ENCODE peak calls at places on chromosomes 13 and 19, in seven cellular contexts. One of them, this sample, is unnamed.

GRCh38 chr19:4678881-4679379 is 8.8 kb upstream of the MYDGF start:
- DNase-seq in HT1080: no peak
- DNase-seq in activated CD4-positive, alpha-beta T cell treated with anti-CD3 and anti-CD28 coated beads, Interleukin-2, amount 50 U/mL, for 48 hours: peak; percentile 15
- DNase-seq in activated CD8-positive, alpha-beta memory T cell treated with anti-CD3 and anti-CD28 coated beads for 1 hour: no peak
- DNase-seq in NCI-H1092: no peak
- DNase-seq in AG09319: no peak
- DNase-seq in heart left ventricle: no peak
- DNase-seq in this sample: no peak

GRCh38 chr13:73657821-73658540 is 476.2 kb downstream of the KLF12 start:
- DNase-seq in HT1080: peak; percentile 47
- DNase-seq in activated CD4-positive, alpha-beta T cell treated with anti-CD3 and anti-CD28 coated beads, Interleukin-2, amount 50 U/mL, for 48 hours: no peak
- DNase-seq in activated CD8-positive, alpha-beta memory T cell treated with anti-CD3 and anti-CD28 coated beads for 1 hour: no peak
- DNase-seq in NCI-H1092: no peak
- DNase-seq in AG09319: no peak
- DNase-seq in heart left ventricle: peak; percentile 63
- DNase-seq in this sample: no peak

GRCh38 chr19:36514012-36514612 is 14.0 kb downstream of the ZNF260 start:
- DNase-seq in HT1080: no peak
- DNase-seq in activated CD4-positive, alpha-beta T cell treated with anti-CD3 and anti-CD28 coated beads, Interleukin-2, amount 50 U/mL, for 48 hours: no peak
- DNase-seq in activated CD8-positive, alpha-beta memory T cell treated with anti-CD3 and anti-CD28 coated beads for 1 hour: no peak
- DNase-seq in NCI-H1092: no peak
- DNase-seq in AG09319: no peak
- DNase-seq in heart left ventricle: no peak
- DNase-seq in this sample: no peak

GRCh38 chr13:59447031-59447430 is 716.7 kb downstream of the DIAPH3 start:
- DNase-seq in HT1080: no peak
- DNase-seq in activated CD4-positive, alpha-beta T cell treated with anti-CD3 and anti-CD28 coated beads, Interleukin-2, amount 50 U/mL, for 48 hours: no peak
- DNase-seq in activated CD8-positive, alpha-beta memory T cell treated with anti-CD3 and anti-CD28 coated beads for 1 hour: no peak
- DNase-seq in NCI-H1092: no peak
- DNase-seq in AG09319: no peak
- DNase-seq in heart left ventricle: no peak
- DNase-seq in this sample: no peak

GRCh38 chr19:3360494-3361383 is 5.6 kb upstream of the NFIC start:
- DNase-seq in HT1080: no peak
- DNase-seq in activated CD4-positive, alpha-beta T cell treated with anti-CD3 and anti-CD28 coated beads, Interleukin-2, amount 50 U/mL, for 48 hours: peak; percentile 79
- DNase-seq in activated CD8-positive, alpha-beta memory T cell treated with anti-CD3 and anti-CD28 coated beads for 1 hour: no peak
- DNase-seq in NCI-H1092: no peak
- DNase-seq in AG09319: no peak
- DNase-seq in heart left ventricle: peak; percentile 86
- DNase-seq in this sample: peak; percentile 68

GRCh38 chr19:51777570-51778460 is 16.8 kb downstream of the FPR2 start:
- DNase-seq in HT1080: peak; percentile 41
- DNase-seq in activated CD4-positive, alpha-beta T cell treated with anti-CD3 and anti-CD28 coated beads, Interleukin-2, amount 50 U/mL, for 48 hours: peak; percentile 31
- DNase-seq in activated CD8-positive, alpha-beta memory T cell treated with anti-CD3 and anti-CD28 coated beads for 1 hour: peak; percentile 1
- DNase-seq in NCI-H1092: peak; percentile 47
- DNase-seq in AG09319: peak; percentile 68
- DNase-seq in heart left ventricle: peak; percentile 77
- DNase-seq in this sample: no peak

GRCh38 chr13:100883453-100883852 is 208.9 kb upstream of the TMTC4 start:
- DNase-seq in HT1080: no peak
- DNase-seq in activated CD4-positive, alpha-beta T cell treated with anti-CD3 and anti-CD28 coated beads, Interleukin-2, amount 50 U/mL, for 48 hours: no peak
- DNase-seq in activated CD8-positive, alpha-beta memory T cell treated with anti-CD3 and anti-CD28 coated beads for 1 hour: no peak
- DNase-seq in NCI-H1092: no peak
- DNase-seq in AG09319: no peak
- DNase-seq in heart left ventricle: no peak
- DNase-seq in this sample: no peak

GRCh38 chr13:50410921-50411712 is 395.9 kb downstream of the KCNRG start:
- DNase-seq in HT1080: peak; percentile 94
- DNase-seq in activated CD4-positive, alpha-beta T cell treated with anti-CD3 and anti-CD28 coated beads, Interleukin-2, amount 50 U/mL, for 48 hours: no peak
- DNase-seq in activated CD8-positive, alpha-beta memory T cell treated with anti-CD3 and anti-CD28 coated beads for 1 hour: no peak
- DNase-seq in NCI-H1092: no peak
- DNase-seq in AG09319: no peak
- DNase-seq in heart left ventricle: no peak
- DNase-seq in this sample: no peak

GRCh38 chr19:3397266-3398022 is 31.1 kb downstream of the NFIC start:
- DNase-seq in HT1080: peak; percentile 63
- DNase-seq in activated CD4-positive, alpha-beta T cell treated with anti-CD3 and anti-CD28 coated beads, Interleukin-2, amount 50 U/mL, for 48 hours: no peak
- DNase-seq in activated CD8-positive, alpha-beta memory T cell treated with anti-CD3 and anti-CD28 coated beads for 1 hour: no peak
- DNase-seq in NCI-H1092: no peak
- DNase-seq in AG09319: no peak
- DNase-seq in heart left ventricle: no peak
- DNase-seq in this sample: no peak

GRCh38 chr19:16628984-16629691 is 1.1 kb upstream of the MED26 start:
- DNase-seq in HT1080: peak; percentile 14
- DNase-seq in activated CD4-positive, alpha-beta T cell treated with anti-CD3 and anti-CD28 coated beads, Interleukin-2, amount 50 U/mL, for 48 hours: no peak
- DNase-seq in activated CD8-positive, alpha-beta memory T cell treated with anti-CD3 and anti-CD28 coated beads for 1 hour: peak; percentile 7
- DNase-seq in NCI-H1092: peak; percentile 33
- DNase-seq in AG09319: peak; percentile 64
- DNase-seq in heart left ventricle: peak; percentile 54
- DNase-seq in this sample: no peak

GRCh38 chr19:1000095-1000494 is at the start of gene GRIN3B:
- DNase-seq in HT1080: peak; percentile 50
- DNase-seq in activated CD4-positive, alpha-beta T cell treated with anti-CD3 and anti-CD28 coated beads, Interleukin-2, amount 50 U/mL, for 48 hours: peak; percentile 80
- DNase-seq in activated CD8-positive, alpha-beta memory T cell treated with anti-CD3 and anti-CD28 coated beads for 1 hour: peak; percentile 51
- DNase-seq in NCI-H1092: no peak
- DNase-seq in AG09319: no peak
- DNase-seq in heart left ventricle: peak; percentile 57
- DNase-seq in this sample: no peak

GRCh38 chr19:15223649-15224371 is 8.4 kb downstream of the EPHX3 start:
- DNase-seq in HT1080: no peak
- DNase-seq in activated CD4-positive, alpha-beta T cell treated with anti-CD3 and anti-CD28 coated beads, Interleukin-2, amount 50 U/mL, for 48 hours: no peak
- DNase-seq in activated CD8-positive, alpha-beta memory T cell treated with anti-CD3 and anti-CD28 coated beads for 1 hour: no peak
- DNase-seq in NCI-H1092: no peak
- DNase-seq in AG09319: no peak
- DNase-seq in heart left ventricle: no peak
- DNase-seq in this sample: no peak

GRCh38 chr19:31397308-31397707 is 48.1 kb upstream of the TSHZ3 start:
- DNase-seq in HT1080: no peak
- DNase-seq in activated CD4-positive, alpha-beta T cell treated with anti-CD3 and anti-CD28 coated beads, Interleukin-2, amount 50 U/mL, for 48 hours: no peak
- DNase-seq in activated CD8-positive, alpha-beta memory T cell treated with anti-CD3 and anti-CD28 coated beads for 1 hour: no peak
- DNase-seq in NCI-H1092: no peak
- DNase-seq in AG09319: no peak
- DNase-seq in heart left ventricle: no peak
- DNase-seq in this sample: no peak

GRCh38 chr19:54502518-54503048 is at the start of gene LAIR2:
- DNase-seq in HT1080: no peak
- DNase-seq in activated CD4-positive, alpha-beta T cell treated with anti-CD3 and anti-CD28 coated beads, Interleukin-2, amount 50 U/mL, for 48 hours: no peak
- DNase-seq in activated CD8-positive, alpha-beta memory T cell treated with anti-CD3 and anti-CD28 coated beads for 1 hour: no peak
- DNase-seq in NCI-H1092: no peak
- DNase-seq in AG09319: no peak
- DNase-seq in heart left ventricle: no peak
- DNase-seq in this sample: no peak

GRCh38 chr13:71252191-71252704 is 614.8 kb downstream of the DACH1 start:
- DNase-seq in HT1080: no peak
- DNase-seq in activated CD4-positive, alpha-beta T cell treated with anti-CD3 and anti-CD28 coated beads, Interleukin-2, amount 50 U/mL, for 48 hours: no peak
- DNase-seq in activated CD8-positive, alpha-beta memory T cell treated with anti-CD3 and anti-CD28 coated beads for 1 hour: no peak
- DNase-seq in NCI-H1092: no peak
- DNase-seq in AG09319: no peak
- DNase-seq in heart left ventricle: no peak
- DNase-seq in this sample: no peak

GRCh38 chr19:53365899-53366493 is 491 bp downstream of the ZNF525 start:
- DNase-seq in HT1080: no peak
- DNase-seq in activated CD4-positive, alpha-beta T cell treated with anti-CD3 and anti-CD28 coated beads, Interleukin-2, amount 50 U/mL, for 48 hours: peak; percentile 44
- DNase-seq in activated CD8-positive, alpha-beta memory T cell treated with anti-CD3 and anti-CD28 coated beads for 1 hour: peak; percentile 0
- DNase-seq in NCI-H1092: no peak
- DNase-seq in AG09319: no peak
- DNase-seq in heart left ventricle: peak; percentile 27
- DNase-seq in this sample: no peak

GRCh38 chr19:17841371-17841809 is 6.4 kb downstream of the JAK3 start:
- DNase-seq in HT1080: no peak
- DNase-seq in activated CD4-positive, alpha-beta T cell treated with anti-CD3 and anti-CD28 coated beads, Interleukin-2, amount 50 U/mL, for 48 hours: no peak
- DNase-seq in activated CD8-positive, alpha-beta memory T cell treated with anti-CD3 and anti-CD28 coated beads for 1 hour: no peak
- DNase-seq in NCI-H1092: no peak
- DNase-seq in AG09319: no peak
- DNase-seq in heart left ventricle: no peak
- DNase-seq in this sample: no peak

GRCh38 chr13:108681986-108682562 is 52.7 kb downstream of the MYO16 start:
- DNase-seq in HT1080: no peak
- DNase-seq in activated CD4-positive, alpha-beta T cell treated with anti-CD3 and anti-CD28 coated beads, Interleukin-2, amount 50 U/mL, for 48 hours: no peak
- DNase-seq in activated CD8-positive, alpha-beta memory T cell treated with anti-CD3 and anti-CD28 coated beads for 1 hour: no peak
- DNase-seq in NCI-H1092: no peak
- DNase-seq in AG09319: no peak
- DNase-seq in heart left ventricle: no peak
- DNase-seq in this sample: no peak

GRCh38 chr13:77535448-77535847 is at the start of gene SCEL:
- DNase-seq in HT1080: peak; percentile 10
- DNase-seq in activated CD4-positive, alpha-beta T cell treated with anti-CD3 and anti-CD28 coated beads, Interleukin-2, amount 50 U/mL, for 48 hours: no peak
- DNase-seq in activated CD8-positive, alpha-beta memory T cell treated with anti-CD3 and anti-CD28 coated beads for 1 hour: no peak
- DNase-seq in NCI-H1092: no peak
- DNase-seq in AG09319: no peak
- DNase-seq in heart left ventricle: no peak
- DNase-seq in this sample: no peak

GRCh38 chr13:113814435-113814821 is 49.4 kb downstream of the GAS6 start:
- DNase-seq in HT1080: peak; percentile 48
- DNase-seq in activated CD4-positive, alpha-beta T cell treated with anti-CD3 and anti-CD28 coated beads, Interleukin-2, amount 50 U/mL, for 48 hours: no peak
- DNase-seq in activated CD8-positive, alpha-beta memory T cell treated with anti-CD3 and anti-CD28 coated beads for 1 hour: no peak
- DNase-seq in NCI-H1092: no peak
- DNase-seq in AG09319: no peak
- DNase-seq in heart left ventricle: no peak
- DNase-seq in this sample: no peak

GRCh38 chr19:45306522-45307027 is 16.1 kb downstream of the CKM start:
- DNase-seq in HT1080: no peak
- DNase-seq in activated CD4-positive, alpha-beta T cell treated with anti-CD3 and anti-CD28 coated beads, Interleukin-2, amount 50 U/mL, for 48 hours: no peak
- DNase-seq in activated CD8-positive, alpha-beta memory T cell treated with anti-CD3 and anti-CD28 coated beads for 1 hour: no peak
- DNase-seq in NCI-H1092: no peak
- DNase-seq in AG09319: no peak
- DNase-seq in heart left ventricle: no peak
- DNase-seq in this sample: no peak

GRCh38 chr13:105202384-105202783 is 1333.1 kb downstream of the EFNB2 start:
- DNase-seq in HT1080: peak; percentile 44
- DNase-seq in activated CD4-positive, alpha-beta T cell treated with anti-CD3 and anti-CD28 coated beads, Interleukin-2, amount 50 U/mL, for 48 hours: no peak
- DNase-seq in activated CD8-positive, alpha-beta memory T cell treated with anti-CD3 and anti-CD28 coated beads for 1 hour: no peak
- DNase-seq in NCI-H1092: no peak
- DNase-seq in AG09319: no peak
- DNase-seq in heart left ventricle: no peak
- DNase-seq in this sample: no peak

GRCh38 chr13:27304611-27305010 is 34.0 kb downstream of the RASL11A start:
- DNase-seq in HT1080: peak; percentile 15
- DNase-seq in activated CD4-positive, alpha-beta T cell treated with anti-CD3 and anti-CD28 coated beads, Interleukin-2, amount 50 U/mL, for 48 hours: no peak
- DNase-seq in activated CD8-positive, alpha-beta memory T cell treated with anti-CD3 and anti-CD28 coated beads for 1 hour: no peak
- DNase-seq in NCI-H1092: no peak
- DNase-seq in AG09319: no peak
- DNase-seq in heart left ventricle: no peak
- DNase-seq in this sample: no peak

GRCh38 chr19:49710372-49710951 is 19.5 kb downstream of the CPT1C start:
- DNase-seq in HT1080: no peak
- DNase-seq in activated CD4-positive, alpha-beta T cell treated with anti-CD3 and anti-CD28 coated beads, Interleukin-2, amount 50 U/mL, for 48 hours: no peak
- DNase-seq in activated CD8-positive, alpha-beta memory T cell treated with anti-CD3 and anti-CD28 coated beads for 1 hour: no peak
- DNase-seq in NCI-H1092: no peak
- DNase-seq in AG09319: no peak
- DNase-seq in heart left ventricle: no peak
- DNase-seq in this sample: no peak

GRCh38 chr13:89627991-89628390 is 1719.5 kb upstream of the MIR17HG start:
- DNase-seq in HT1080: peak; percentile 59
- DNase-seq in activated CD4-positive, alpha-beta T cell treated with anti-CD3 and anti-CD28 coated beads, Interleukin-2, amount 50 U/mL, for 48 hours: no peak
- DNase-seq in activated CD8-positive, alpha-beta memory T cell treated with anti-CD3 and anti-CD28 coated beads for 1 hour: no peak
- DNase-seq in NCI-H1092: no peak
- DNase-seq in AG09319: no peak
- DNase-seq in heart left ventricle: no peak
- DNase-seq in this sample: no peak

GRCh38 chr19:14333101-14333871 is 48.0 kb upstream of the ADGRE5 start:
- DNase-seq in HT1080: no peak
- DNase-seq in activated CD4-positive, alpha-beta T cell treated with anti-CD3 and anti-CD28 coated beads, Interleukin-2, amount 50 U/mL, for 48 hours: no peak
- DNase-seq in activated CD8-positive, alpha-beta memory T cell treated with anti-CD3 and anti-CD28 coated beads for 1 hour: no peak
- DNase-seq in NCI-H1092: no peak
- DNase-seq in AG09319: no peak
- DNase-seq in heart left ventricle: no peak
- DNase-seq in this sample: no peak

This sample was measured in stimulated activated CD8-positive, alpha-beta memory T cell treated with anti-CD3 and anti-CD28 coated beads, Interleukin-15, amount 100 ng/mL, for 4 hours.